ENCODE peak calls at places on chromosomes 6 and 20, in four cellular contexts. One of them, this sample, is unnamed.

GRCh38 chr6:10837009-10837691 is 1.2 kb downstream of the MAK start:
- DNase-seq in A549: no peak
- DNase-seq in IMR-90: no peak
- DNase-seq in GM12878: no peak
- DNase-seq in this sample: peak; percentile 69

GRCh38 chr20:17867546-17867945 is 101.0 kb downstream of the SNX5 start:
- DNase-seq in A549: no peak
- DNase-seq in IMR-90: no peak
- DNase-seq in GM12878: no peak
- DNase-seq in this sample: no peak

GRCh38 chr20:51562027-51562333 is 19.5 kb upstream of the NFATC2 start:
- DNase-seq in A549: no peak
- DNase-seq in IMR-90: peak; percentile 19
- DNase-seq in GM12878: no peak
- DNase-seq in this sample: no peak

GRCh38 chr6:16766043-16766521 is 4.8 kb upstream of the ATXN1 start:
- DNase-seq in A549: peak; percentile 84
- DNase-seq in IMR-90: peak; percentile 92
- DNase-seq in GM12878: no peak
- DNase-seq in this sample: peak; percentile 24

GRCh38 chr6:52663120-52663934 is 7.6 kb upstream of the TMEM14A start:
- DNase-seq in A549: peak; percentile 69
- DNase-seq in IMR-90: peak; percentile 80
- DNase-seq in GM12878: peak; percentile 66
- DNase-seq in this sample: peak; percentile 81

GRCh38 chr6:35092362-35093117 is 48.6 kb downstream of the TCP11 start:
- DNase-seq in A549: no peak
- DNase-seq in IMR-90: peak; percentile 79
- DNase-seq in GM12878: no peak
- DNase-seq in this sample: peak; percentile 10

GRCh38 chr20:4076671-4077070 is 61.3 kb upstream of the RNF24 start:
- DNase-seq in A549: no peak
- DNase-seq in IMR-90: peak; percentile 95
- DNase-seq in GM12878: no peak
- DNase-seq in this sample: no peak

GRCh38 chr6:15751721-15752350 is 89.0 kb upstream of the DTNBP1 start:
- DNase-seq in A549: no peak
- DNase-seq in IMR-90: no peak
- DNase-seq in GM12878: no peak
- DNase-seq in this sample: no peak

GRCh38 chr6:54929245-54929909 is 82.8 kb downstream of the FAM83B start:
- DNase-seq in A549: peak; percentile 42
- DNase-seq in IMR-90: no peak
- DNase-seq in GM12878: no peak
- DNase-seq in this sample: no peak

GRCh38 chr20:36035720-36036119 is 67.3 kb downstream of the CNBD2 start:
- DNase-seq in A549: no peak
- DNase-seq in IMR-90: no peak
- DNase-seq in GM12878: no peak
- DNase-seq in this sample: no peak

GRCh38 chr6:108969776-108970175 is 121.6 kb downstream of the ARMC2 start:
- DNase-seq in A549: no peak
- DNase-seq in IMR-90: no peak
- DNase-seq in GM12878: no peak
- DNase-seq in this sample: no peak
- TF ChIP-seq ELK1 in A549: no peak
- TF ChIP-seq ELK1 in IMR-90: no peak
- TF ChIP-seq ELK1 in GM12878: no peak
- TF ChIP-seq ELK1 in this sample: no peak

DNA sequence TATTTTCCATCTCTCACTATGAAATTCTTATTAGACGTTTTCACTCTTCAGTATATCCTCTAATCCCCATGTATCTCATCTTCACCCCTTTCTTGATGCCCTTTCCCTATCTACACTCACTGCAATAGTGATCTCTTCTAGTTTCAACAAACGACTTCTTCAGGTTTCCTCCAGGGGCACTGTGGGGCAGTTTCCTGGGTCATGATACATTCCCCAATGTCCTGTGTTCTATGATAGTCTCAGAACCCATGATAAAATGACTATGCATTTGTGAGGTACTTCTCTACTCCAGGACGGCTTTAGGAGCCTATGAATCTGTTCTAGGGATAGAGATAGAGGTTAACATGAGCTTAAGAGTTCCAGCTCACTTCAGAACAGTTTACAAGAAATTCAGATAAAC is 183.3 kb downstream of the FOXC1 start:
- DNase-seq in A549: peak; percentile 48
- DNase-seq in IMR-90: peak; percentile 10
- DNase-seq in GM12878: no peak
- DNase-seq in this sample: peak; percentile 58
- TF ChIP-seq ELK1 in A549: no peak
- TF ChIP-seq ELK1 in IMR-90: no peak
- TF ChIP-seq ELK1 in GM12878: no peak
- TF ChIP-seq ELK1 in this sample: no peak

DNA sequence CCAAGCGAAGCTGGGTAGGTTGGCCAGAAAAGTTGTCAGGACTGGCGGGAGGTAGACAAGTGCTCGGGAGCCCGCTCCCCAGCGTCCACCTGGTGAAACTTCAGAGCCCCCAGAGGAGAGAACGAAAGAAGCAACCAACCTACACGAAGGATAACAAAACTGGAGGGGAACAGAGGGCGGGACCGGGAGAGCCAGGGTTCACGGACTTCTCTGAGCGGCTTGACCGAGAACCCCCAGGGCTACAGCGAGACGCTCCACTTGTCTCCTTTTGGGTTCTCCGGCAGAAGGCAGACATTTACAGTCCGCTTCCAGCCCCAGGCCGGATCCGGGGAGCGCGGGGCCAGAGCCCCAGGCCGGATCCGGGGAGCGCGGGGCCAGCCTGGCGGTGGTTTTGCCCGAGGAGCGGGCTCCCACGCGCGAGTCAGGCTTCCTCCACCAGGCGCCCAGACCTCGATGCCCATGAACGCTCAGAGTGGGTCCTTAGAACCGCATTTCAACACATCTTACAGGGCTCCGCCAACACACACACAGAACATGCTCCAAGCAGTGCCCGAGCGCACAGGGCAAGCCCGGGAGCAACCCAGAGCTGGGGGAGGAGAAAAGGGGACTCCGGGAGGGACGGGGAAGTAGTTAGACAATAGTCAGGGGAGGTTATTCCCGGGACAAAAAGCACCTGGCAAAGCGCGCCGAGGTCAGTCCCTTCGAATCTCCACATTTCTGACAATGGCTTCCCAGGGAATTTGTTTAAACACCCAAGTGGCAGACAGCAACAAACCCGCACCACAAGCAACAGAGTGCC is 1.1 kb downstream of the PTPRK start:
- DNase-seq in A549: peak; percentile 54
- DNase-seq in IMR-90: peak; percentile 45
- DNase-seq in GM12878: no peak
- DNase-seq in this sample: no peak
- TF ChIP-seq ELK1 in A549: no peak
- TF ChIP-seq ELK1 in IMR-90: no peak
- TF ChIP-seq ELK1 in GM12878: no peak
- TF ChIP-seq ELK1 in this sample: no peak

DNA sequence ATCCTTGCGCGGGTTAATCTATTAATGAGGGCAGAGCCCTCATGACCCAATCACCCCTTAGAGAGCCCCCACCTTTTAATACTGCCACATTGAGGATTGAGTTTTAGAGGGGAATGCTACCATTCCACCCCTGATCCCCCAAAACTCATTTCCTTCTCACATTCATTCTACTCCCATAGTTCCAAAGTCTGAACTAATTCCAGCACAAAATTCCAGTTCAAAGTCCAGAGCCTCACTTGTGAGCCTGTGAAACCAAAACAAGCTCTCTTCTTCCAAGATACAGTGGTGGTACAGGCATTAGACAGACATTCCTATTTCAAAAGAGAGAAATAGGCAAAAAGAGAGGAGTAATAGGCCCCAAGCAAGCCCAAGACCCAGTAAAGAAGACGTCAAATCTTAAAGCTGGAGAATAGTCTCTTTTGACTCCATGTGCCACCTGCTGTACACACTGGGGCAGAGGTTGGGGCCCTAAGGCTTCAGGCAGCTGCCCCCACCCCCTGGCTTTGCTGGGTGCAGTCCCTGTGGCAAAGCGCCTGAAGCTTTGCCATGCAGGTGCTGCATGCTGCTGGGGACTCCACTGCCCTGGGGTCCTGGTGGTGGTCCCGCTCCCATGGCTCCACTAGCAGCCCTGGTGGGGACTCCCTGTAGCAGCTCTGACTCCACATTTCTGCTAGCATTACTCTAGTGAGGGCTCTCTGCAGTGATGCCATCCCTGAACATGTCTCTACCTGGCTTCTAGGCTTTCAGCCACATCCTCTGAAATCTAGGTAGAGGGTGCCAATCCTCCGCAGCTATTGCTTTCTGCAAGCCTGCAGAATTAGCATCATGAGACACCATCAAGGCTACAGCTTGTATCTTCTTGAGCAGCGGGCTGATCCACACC is 41.3 kb downstream of the RSPH3 start:
- DNase-seq in A549: no peak
- DNase-seq in IMR-90: no peak
- DNase-seq in GM12878: no peak
- DNase-seq in this sample: no peak
- TF ChIP-seq ELK1 in A549: no peak
- TF ChIP-seq ELK1 in IMR-90: no peak
- TF ChIP-seq ELK1 in GM12878: no peak
- TF ChIP-seq ELK1 in this sample: no peak

GRCh38 chr6:169805242-169805838 is 53.9 kb downstream of the ERMARD start:
- DNase-seq in A549: no peak
- DNase-seq in IMR-90: no peak
- DNase-seq in GM12878: no peak
- DNase-seq in this sample: no peak
- TF ChIP-seq ELK1 in A549: no peak
- TF ChIP-seq ELK1 in IMR-90: no peak
- TF ChIP-seq ELK1 in GM12878: no peak
- TF ChIP-seq ELK1 in this sample: no peak

GRCh38 chr6:131660195-131660594 is 23.1 kb downstream of the ENPP3 start:
- DNase-seq in A549: peak; percentile 16
- DNase-seq in IMR-90: peak; percentile 78
- DNase-seq in GM12878: no peak
- DNase-seq in this sample: no peak
- TF ChIP-seq ELK1 in A549: no peak
- TF ChIP-seq ELK1 in IMR-90: no peak
- TF ChIP-seq ELK1 in GM12878: no peak
- TF ChIP-seq ELK1 in this sample: no peak

This sample was measured in K562.